ENCODE peak calls at places on chromosomes 3 and 15, in six cellular contexts. H is GM23338, C is cardiac muscle cell, F is breast epithelium, A is lower lobe of right lung, I is Panc1. J is an unnamed sample. For H3K36me3, the result is how much of the 10 kb centered on the place peaks cover.

GRCh38 chr15:22799902-22800301 is 13.5 kb downstream of the NIPA1 start:
- DNase-seq in H (no peak), C (no peak), F (no peak), A (no peak), I (no peak), J (no peak)

GRCh38 chr3:122975163-122975923 is 52.2 kb downstream of the SEMA5B start:
- DNase-seq in H (no peak), C (peak), F (peak), A (no peak), I (no peak), J (peak)

GRCh38 chr3:141840737-141841544 is 35.5 kb upstream of the ATP1B3 start:
- DNase-seq in H (no peak), C (peak), F (no peak), A (no peak), I (no peak), J (peak)

GRCh38 chr15:51736069-51736468 is 1.4 kb downstream of the LYSMD2 start:
- DNase-seq in H (no peak), C (peak), F (no peak), A (no peak), I (no peak), J (peak)

GRCh38 chr3:153313307-153313945 is 151.4 kb downstream of the RAP2B start:
- DNase-seq in H (no peak), C (no peak), F (no peak), A (no peak), I (no peak), J (peak)

GRCh38 chr3:194584866-194585265 is 48.4 kb downstream of the TMEM44 start:
- DNase-seq in H (no peak), C (peak), F (no peak), A (no peak), I (no peak), J (peak)

GRCh38 chr15:77021803-77022381 is 27.0 kb downstream of the PSTPIP1 start:
- DNase-seq in H (no peak), C (peak), F (no peak), A (peak), I (no peak), J (no peak)

GRCh38 chr15:80736571-80736970 is 41.5 kb downstream of the ABHD17C start:
- DNase-seq in H (no peak), C (peak), F (no peak), A (no peak), I (no peak), J (no peak)

GRCh38 chr3:14430706-14431470 is 28.5 kb downstream of the SLC6A6 start:
- DNase-seq in H (no peak), C (no peak), F (no peak), A (no peak), I (no peak), J (no peak)

GRCh38 chr3:159763466-159764210 is 225.0 kb upstream of the IL12A start:
- DNase-seq in H (peak), C (peak), F (no peak), A (peak), I (peak), J (peak)

GRCh38 chr15:43095243-43095642 is 10.6 kb downstream of the UBR1 start:
- DNase-seq in H (no peak), C (peak), F (no peak), A (no peak), I (no peak), J (peak)

GRCh38 chr3:68997887-68998286 is 15.6 kb downstream of the EOGT start:
- DNase-seq in H (no peak), C (no peak), F (no peak), A (no peak), I (no peak), J (peak)
- TF ChIP-seq CTCF in H (no peak), C (no peak), F (no peak), A (no peak), I (no peak), J (no peak)

GRCh38 chr15:90877996-90878395 is 6.3 kb upstream of the FES start:
- DNase-seq in H (no peak), C (no peak), F (no peak), A (no peak), I (no peak), J (no peak)

GRCh38 chr15:90877315-90877714 is 7.0 kb upstream of the FES start:
- DNase-seq in H (no peak), C (no peak), F (no peak), A (no peak), I (no peak), J (no peak)

GRCh38 chr15:90879730-90880366 is 4.5 kb upstream of the FES start:
- DNase-seq in H (no peak), C (no peak), F (no peak), A (no peak), I (no peak), J (no peak)

GRCh38 chr15:90880381-90881145 is 3.7 kb upstream of the FES start:
- DNase-seq in H (no peak), C (no peak), F (no peak), A (no peak), I (no peak), J (no peak)

GRCh38 chr15:90878660-90879059 is 5.6 kb upstream of the FES start:
- DNase-seq in H (no peak), C (no peak), F (no peak), A (no peak), I (no peak), J (no peak)
- H3K36me3 ChIP-seq in H (under half), C (under half), F (under half), A (half or more), I (under half), J (under half)

GRCh38 chr3:125403789-125404188 is 28.7 kb upstream of the ZNF148 start:
- DNase-seq in H (peak), C (no peak), F (no peak), A (no peak), I (no peak), J (no peak)
- TF ChIP-seq CTCF in H (peak), C (no peak), F (no peak), A (no peak), I (peak), J (no peak)

DNA sequence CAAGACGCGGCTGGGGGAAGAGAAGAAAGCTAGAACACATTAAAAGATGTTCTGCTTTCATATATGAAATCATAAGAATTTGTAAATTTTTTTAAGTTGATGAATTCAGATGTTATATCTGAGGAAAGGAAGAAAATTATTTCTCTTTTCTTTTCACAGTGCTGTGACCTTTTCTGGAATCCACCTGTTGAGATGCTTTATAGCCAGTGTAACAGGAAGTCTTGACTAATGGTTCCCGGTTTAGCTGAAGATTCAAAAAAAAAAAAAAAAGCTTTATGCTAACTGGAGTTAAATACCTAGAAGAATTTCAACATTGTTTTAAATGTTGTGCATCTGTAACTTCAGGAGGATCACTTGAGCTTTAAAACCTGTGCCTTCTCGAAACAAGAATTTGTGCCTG is 9.9 kb downstream of the GTPBP8 start:
- DNase-seq in H (no peak), C (no peak), F (no peak), A (no peak), I (no peak), J (no peak)
- H3K36me3 ChIP-seq in H (under half), C (under half), F (under half), A (half or more), I (under half), J (under half)

GRCh38 chr15:35994861-35995260 is 448.9 kb upstream of the DPH6 start:
- DNase-seq in H (no peak), C (no peak), F (no peak), A (no peak), I (no peak), J (no peak)
- TF ChIP-seq CTCF in H (no peak), C (no peak), F (no peak), A (no peak), I (no peak), J (no peak)

GRCh38 chr3:41222012-41222411 is 22.7 kb downstream of the CTNNB1 start:
- DNase-seq in H (no peak), C (no peak), F (no peak), A (no peak), I (no peak), J (no peak)

GRCh38 chr3:41223691-41224090 is 24.4 kb downstream of the CTNNB1 start:
- DNase-seq in H (no peak), C (no peak), F (no peak), A (no peak), I (no peak), J (no peak)

GRCh38 chr3:41221278-41221677 is 22.0 kb downstream of the CTNNB1 start:
- DNase-seq in H (no peak), C (no peak), F (no peak), A (no peak), I (no peak), J (no peak)

GRCh38 chr3:41223078-41223477 is 23.8 kb downstream of the CTNNB1 start:
- DNase-seq in H (no peak), C (no peak), F (no peak), A (no peak), I (no peak), J (no peak)

DNA sequence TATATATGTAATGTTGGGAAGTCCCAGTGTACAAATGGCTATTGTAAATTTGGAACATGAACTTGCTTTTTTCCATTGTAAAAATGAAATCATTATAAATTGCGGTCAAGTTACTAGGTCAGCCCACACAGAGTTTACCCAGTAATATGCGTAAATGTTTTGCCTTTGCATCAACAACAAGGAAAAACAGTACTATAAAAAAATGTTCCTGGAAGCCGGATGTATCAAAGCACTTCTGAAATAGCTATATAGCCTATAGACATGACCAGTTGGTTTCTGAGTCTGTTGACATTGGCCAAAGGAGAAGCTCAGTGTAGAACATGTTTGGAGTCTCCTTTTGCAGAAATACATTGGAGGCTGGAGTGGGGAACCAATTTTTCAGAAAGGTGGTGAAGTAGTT is 23.2 kb downstream of the CTNNB1 start:
- DNase-seq in H (no peak), C (peak), F (no peak), A (no peak), I (no peak), J (no peak)
- H3K36me3 ChIP-seq in H (under half), C (under half), F (under half), A (under half), I (under half), J (under half)

J was measured in bronchial epithelial cell.